ENCODE peak calls at places on chromosomes 11 and 22, in five cellular contexts. Q, Z, P, C and R are unnamed samples.

GRCh38 chr11:61747389-61748285 is 4.8 kb upstream of the MYRF start:
- DNase-seq in Z (peak; percentile 19), Q (peak; percentile 67), C (peak; percentile 77), P (no peak), R (peak; percentile 62)

GRCh38 chr11:78740175-78741161 is 165.8 kb upstream of the NARS2 start:
- DNase-seq in Z (no peak), P (no peak), C (no peak), Q (no peak), R (no peak)

GRCh38 chr11:62071408-62071807 is 52.4 kb upstream of the INCENP start:
- DNase-seq in Z (no peak), P (no peak), C (no peak), Q (no peak), R (no peak)

GRCh38 chr11:17810736-17811135 is 76.2 kb downstream of the KCNC1 start:
- DNase-seq in Z (no peak), P (no peak), C (no peak), Q (peak; percentile 58), R (no peak)

GRCh38 chr11:66189031-66189745 is 79.3 kb upstream of the RAB1B start:
- DNase-seq in Q (no peak), P (no peak), C (no peak), Z (no peak), R (no peak)

GRCh38 chr11:117097567-117098268 is 510 bp downstream of the SIK3 start:
- DNase-seq in C (peak; percentile 45), P (no peak), Z (peak; percentile 31), Q (peak; percentile 42), R (peak; percentile 81)

GRCh38 chr11:43579171-43579918 is 101.2 kb upstream of the HSD17B12 start:
- DNase-seq in Z (no peak), Q (peak; percentile 23), P (no peak), C (no peak), R (peak; percentile 69)

GRCh38 chr22:24112188-24112587 is 69.1 kb upstream of the SUSD2 start:
- DNase-seq in C (no peak), Q (no peak), P (no peak), Z (no peak), R (no peak)

GRCh38 chr11:86116386-86116726 is 47.5 kb upstream of the PICALM start:
- DNase-seq in Z (peak; percentile 15), C (no peak), Q (no peak), P (peak; percentile 81), R (no peak)

GRCh38 chr11:61150656-61151544 is 10.3 kb downstream of the VPS37C start:
- DNase-seq in Z (no peak), P (no peak), C (no peak), Q (no peak), R (no peak)

GRCh38 chr11:100739636-100740035 is 52.5 kb downstream of the ARHGAP42 start:
- DNase-seq in P (peak; percentile 78), C (no peak), Z (no peak), Q (no peak), R (no peak)

GRCh38 chr11:119706029-119706428 is 23.0 kb downstream of the NECTIN1 start:
- DNase-seq in C (no peak), Z (no peak), P (no peak), Q (no peak), R (no peak)

GRCh38 chr22:29987143-29987542 is 93.1 kb upstream of the HORMAD2 start:
- DNase-seq in C (no peak), P (no peak), Q (no peak), Z (no peak), R (no peak)

GRCh38 chr11:132674161-132674560 is 858.1 kb downstream of the OPCML start:
- DNase-seq in P (no peak), C (no peak), Q (peak; percentile 77), Z (no peak), R (no peak)

GRCh38 chr11:58192229-58192628 is 3.4 kb downstream of the OR9Q2 start:
- DNase-seq in Z (no peak), Q (no peak), C (no peak), P (no peak), R (no peak)

GRCh38 chr22:47884200-47884599 is 1121.8 kb downstream of the TBC1D22A start:
- DNase-seq in C (no peak), P (no peak), Q (no peak), Z (no peak), R (no peak)

GRCh38 chr11:479311-479710 is 27.7 kb downstream of the RNH1 start:
- DNase-seq in Q (no peak), Z (no peak), C (no peak), P (no peak), R (no peak)

GRCh38 chr22:47793304-47794101 is 1031.1 kb downstream of the TBC1D22A start:
- DNase-seq in P (no peak), C (no peak), Z (no peak), Q (no peak), R (no peak)

GRCh38 chr22:43726296-43726695 is 85.8 kb downstream of the EFCAB6 start:
- DNase-seq in C (no peak), Z (no peak), Q (no peak), P (no peak), R (no peak)

GRCh38 chr22:24198682-24199052 is 17.4 kb downstream of the SUSD2 start:
- DNase-seq in P (no peak), Z (no peak), Q (no peak), C (no peak), R (no peak)

GRCh38 chr11:111387318-111387863 is 8.3 kb upstream of the POU2AF1 start:
- DNase-seq in P (no peak), C (peak; percentile 88), Q (peak; percentile 88), Z (no peak), R (peak; percentile 13)

GRCh38 chr22:44404341-44405020 is 91.7 kb upstream of the SHISAL1 start:
- DNase-seq in Q (no peak), Z (no peak), C (no peak), P (no peak), R (no peak)

GRCh38 chr11:96332236-96332761 is 10.7 kb downstream of the MAML2 start:
- DNase-seq in Q (no peak), C (no peak), Z (no peak), P (no peak), R (no peak)

GRCh38 chr11:109604506-109604905 is 182.5 kb downstream of the C11orf87 start:
- DNase-seq in C (no peak), Q (no peak), Z (no peak), P (no peak), R (no peak)

GRCh38 chr11:75319035-75319877 is 32.2 kb downstream of the ARRB1 start:
- DNase-seq in C (peak; percentile 63), Q (no peak), P (no peak), Z (no peak), R (no peak)

GRCh38 chr11:107821199-107821926 is 37.2 kb downstream of the SLC35F2 start:
- DNase-seq in P (no peak), C (no peak), Q (no peak), Z (no peak), R (no peak)

GRCh38 chr11:12728417-12728816 is 54.2 kb downstream of the TEAD1 start:
- DNase-seq in P (no peak), Z (no peak), Q (no peak), C (no peak), R (no peak)

GRCh38 chr11:4916581-4916980 is 2.6 kb downstream of the OR51G2 start:
- DNase-seq in C (no peak), Z (no peak), Q (no peak), P (no peak), R (no peak)

GRCh38 chr22:43007519-43008102 is 7.3 kb downstream of the PACSIN2 start:
- DNase-seq in P (no peak), Z (no peak), Q (no peak), C (peak; percentile 93), R (no peak)

GRCh38 chr11:68002575-68002942 is 1.3 kb downstream of the UNC93B1 start:
- DNase-seq in C (no peak), P (no peak), Q (no peak), Z (no peak), R (no peak)

GRCh38 chr11:116548286-116548685 is 224.5 kb downstream of the BUD13 start:
- DNase-seq in Z (no peak), C (no peak), Q (no peak), P (no peak), R (no peak)

GRCh38 chr11:122781378-122782040 is 56.8 kb upstream of the CRTAM start:
- DNase-seq in C (peak; percentile 68), P (peak; percentile 80), Z (peak; percentile 64), Q (peak; percentile 77), R (peak; percentile 13)

GRCh38 chr11:122786896-122787295 is 51.4 kb upstream of the CRTAM start:
- DNase-seq in P (no peak), Z (no peak), Q (no peak), C (no peak), R (no peak)

GRCh38 chr11:122782222-122782621 is 56.1 kb upstream of the CRTAM start:
- DNase-seq in Q (no peak), C (no peak), P (no peak), Z (no peak), R (no peak)

GRCh38 chr11:122784325-122785155 is 53.8 kb upstream of the CRTAM start:
- DNase-seq in Z (no peak), P (peak; percentile 88), C (no peak), Q (no peak), R (no peak)

GRCh38 chr11:122785156-122785605 is 53.1 kb upstream of the CRTAM start:
- DNase-seq in P (no peak), Z (no peak), C (no peak), Q (peak; percentile 74), R (no peak)
- H3K27ac ChIP-seq in P (peak overlapping the region; percentile 95), Z (no peak overlapping the region), C (no peak overlapping the region), Q (peak overlapping the region; percentile 35), R (no peak overlapping the region)

GRCh38 chr11:72704028-72704782 is 30.0 kb upstream of the PDE2A start:
- DNase-seq in Z (no peak), Q (no peak), P (no peak), C (no peak), R (no peak)
- H3K27ac ChIP-seq in Z (no peak overlapping the region), Q (no peak overlapping the region), P (no peak overlapping the region), C (no peak overlapping the region), R (no peak overlapping the region)

DNA sequence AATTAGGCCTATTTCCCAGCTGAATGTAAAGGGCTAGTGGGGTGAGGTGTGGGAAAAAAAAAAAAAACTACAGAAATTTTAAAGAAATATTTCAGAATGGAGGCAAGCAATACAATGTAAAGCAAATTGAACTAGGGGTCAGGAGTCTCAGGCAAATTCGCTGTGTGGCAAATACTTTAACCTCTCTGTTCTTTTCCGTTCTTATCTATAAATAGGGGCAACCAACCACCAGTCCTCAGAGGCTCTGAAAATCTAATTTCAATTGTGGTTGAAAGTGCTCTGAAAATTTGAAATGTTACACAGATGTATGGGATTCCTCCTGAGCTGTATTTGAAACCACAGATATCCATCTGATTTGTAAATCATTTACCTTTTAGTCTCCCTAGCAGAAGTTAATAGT is 6.4 kb downstream of the MPPED2 start:
- DNase-seq in Q (no peak), Z (no peak), P (no peak), C (no peak), R (no peak)
- H3K27ac ChIP-seq in Q (no peak overlapping the region), Z (no peak overlapping the region), P (no peak overlapping the region), C (no peak overlapping the region), R (no peak overlapping the region)

DNA sequence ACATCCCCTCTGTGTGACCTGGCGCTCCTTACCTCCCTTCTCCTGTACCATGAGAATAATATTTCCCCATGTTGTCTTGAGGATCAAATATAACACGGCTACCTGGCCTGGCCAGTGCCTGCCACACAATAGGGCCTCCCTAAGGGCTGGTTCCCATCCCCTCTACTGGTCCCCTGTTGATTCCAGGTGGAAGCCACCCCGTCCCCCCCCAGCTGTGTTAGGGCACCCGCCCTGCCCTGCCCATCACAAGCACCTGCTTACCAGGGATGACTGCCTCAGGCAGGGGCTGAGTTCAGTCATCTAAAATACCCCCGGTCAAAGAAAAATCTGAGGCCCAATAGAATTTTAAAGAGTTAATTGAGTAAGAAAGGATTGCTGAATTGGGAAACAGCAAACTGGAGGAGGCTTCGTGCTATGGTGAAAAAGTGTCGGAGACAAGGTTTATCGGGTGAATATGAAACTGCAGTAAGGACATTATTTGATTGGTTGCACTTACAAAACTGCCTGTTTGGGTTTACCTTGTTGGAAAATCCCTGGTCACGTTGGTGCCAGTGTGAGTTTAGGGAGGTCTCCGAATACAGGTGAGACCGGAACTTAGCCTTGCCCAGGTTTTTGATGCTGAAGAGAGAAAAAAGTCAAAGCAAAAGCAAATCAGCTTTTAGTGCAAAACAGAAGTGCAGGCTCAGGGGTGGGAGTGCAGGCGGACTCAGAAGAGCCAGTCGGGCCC is 5.2 kb downstream of the APOL1 start:
- DNase-seq in Z (no peak), Q (no peak), P (no peak), C (no peak), R (no peak)
- H3K27ac ChIP-seq in Z (peak overlapping the region; percentile 50), Q (no peak overlapping the region), P (no peak overlapping the region), C (no peak overlapping the region), R (no peak overlapping the region)